ENCODE peak calls at places on chromosomes 16 and 17, in five cellular contexts. R is left lung, H is fibroblast of villous mesenchyme, Y is esophagus squamous epithelium, K is astrocyte of the cerebellum. C is an unnamed sample.

GRCh38 chr16:9775994-9776393 is 406.2 kb downstream of the GRIN2A start:
- DNase-seq in R (no peak), H (no peak), Y (no peak), K (no peak), C (no peak)

GRCh38 chr16:30335598-30336474 is 19.3 kb downstream of the CD2BP2 start:
- DNase-seq in R (no peak), H (peak; percentile 47), Y (no peak), K (no peak), C (peak; percentile 37)

GRCh38 chr17:68296217-68297140 is 5.2 kb downstream of the ARSG start:
- DNase-seq in R (no peak), H (no peak), Y (no peak), K (no peak), C (no peak)

GRCh38 chr17:36501351-36501750 is 14.9 kb downstream of the ZNHIT3 start:
- DNase-seq in R (no peak), H (no peak), Y (no peak), K (no peak), C (no peak)

GRCh38 chr16:29745853-29746345 is at the start of gene C16orf54:
- DNase-seq in R (peak; percentile 96), H (no peak), Y (peak; percentile 51), K (no peak), C (no peak)

GRCh38 chr17:42679492-42680330 is 1.9 kb downstream of the CCR10 start:
- DNase-seq in R (peak; percentile 96), H (peak; percentile 82), Y (no peak), K (no peak), C (peak; percentile 78)

GRCh38 chr17:78448356-78448993 is 70.0 kb downstream of the PGS1 start:
- DNase-seq in R (no peak), H (no peak), Y (no peak), K (no peak), C (no peak)

GRCh38 chr17:59093702-59094231 is 12.9 kb downstream of the TRIM37 start:
- DNase-seq in R (no peak), H (peak; percentile 99), Y (no peak), K (peak; percentile 84), C (peak; percentile 98)

GRCh38 chr16:68416057-68417046 is 32.0 kb downstream of the SMPD3 start:
- DNase-seq in R (no peak), H (no peak), Y (no peak), K (no peak), C (no peak)

GRCh38 chr16:11576427-11577289 is 10.1 kb downstream of the LITAF start:
- DNase-seq in R (peak; percentile 35), H (no peak), Y (no peak), K (no peak), C (no peak)

GRCh38 chr17:42517516-42517915 is 18.5 kb upstream of the NAGLU start:
- DNase-seq in R (peak; percentile 93), H (peak; percentile 90), Y (no peak), K (peak; percentile 63), C (peak; percentile 97)

GRCh38 chr17:19457046-19457445 is 46.0 kb downstream of the RNF112 start:
- DNase-seq in R (no peak), H (no peak), Y (no peak), K (no peak), C (no peak)

GRCh38 chr16:71421911-71422310 is 19.9 kb downstream of the TLE7 start:
- DNase-seq in R (peak; percentile 14), H (peak; percentile 7), Y (no peak), K (no peak), C (peak; percentile 19)

GRCh38 chr17:12395733-12396354 is 269.8 kb upstream of the MYOCD start:
- DNase-seq in R (no peak), H (peak; percentile 39), Y (no peak), K (no peak), C (peak; percentile 9)

GRCh38 chr17:29155235-29155965 is 24.8 kb downstream of the MYO18A start:
- DNase-seq in R (peak; percentile 86), H (peak; percentile 55), Y (no peak), K (no peak), C (peak; percentile 48)

GRCh38 chr17:9611557-9611956 is 33.8 kb upstream of the USP43 start:
- DNase-seq in R (no peak), H (no peak), Y (no peak), K (no peak), C (no peak)

GRCh38 chr17:50264263-50265113 is 9.8 kb upstream of the TMEM92 start:
- DNase-seq in R (no peak), H (no peak), Y (no peak), K (no peak), C (no peak)

GRCh38 chr17:4232168-4232813 is 31.5 kb downstream of the ANKFY1 start:
- DNase-seq in R (no peak), H (peak; percentile 81), Y (no peak), K (peak; percentile 42), C (peak; percentile 64)

GRCh38 chr16:28304214-28304613 is 11.9 kb downstream of the SBK1 start:
- DNase-seq in R (no peak), H (peak; percentile 58), Y (no peak), K (no peak), C (peak; percentile 54)

GRCh38 chr16:12455287-12455798 is 348.3 kb downstream of the CPPED1 start:
- DNase-seq in R (peak; percentile 92), H (peak; percentile 43), Y (no peak), K (peak; percentile 28), C (peak; percentile 61)

GRCh38 chr17:18246880-18247612 is 11.5 kb downstream of the FLII start:
- DNase-seq in R (no peak), H (peak; percentile 32), Y (no peak), K (no peak), C (peak; percentile 40)

GRCh38 chr16:31083081-31083480 is 5.7 kb downstream of the PRSS53 start:
- DNase-seq in R (no peak), H (no peak), Y (no peak), K (no peak), C (no peak)

GRCh38 chr17:4045477-4045876 is 81.2 kb upstream of the ATP2A3 start:
- DNase-seq in R (no peak), H (no peak), Y (no peak), K (no peak), C (no peak)

GRCh38 chr17:31586946-31587345 is 195.5 kb downstream of the RAB11FIP4 start:
- DNase-seq in R (no peak), H (peak; percentile 38), Y (no peak), K (no peak), C (peak; percentile 56)

GRCh38 chr16:68448360-68448970 is at the start of gene SMPD3:
- DNase-seq in R (peak; percentile 97), H (peak; percentile 99), Y (peak; percentile 89), K (peak; percentile 99), C (peak; percentile 99)

GRCh38 chr17:34012709-34013375 is 242.2 kb upstream of the CCL2 start:
- DNase-seq in R (no peak), H (no peak), Y (no peak), K (no peak), C (no peak)

GRCh38 chr16:58449768-58450167 is 50.2 kb upstream of the NDRG4 start:
- DNase-seq in R (no peak), H (no peak), Y (no peak), K (no peak), C (no peak)

GRCh38 chr17:10210151-10210574 is 11.8 kb upstream of the GAS7 start:
- DNase-seq in R (no peak), H (peak; percentile 97), Y (no peak), K (peak; percentile 29), C (no peak)

GRCh38 chr16:3501783-3502400 is 1.1 kb downstream of the CLUAP1 start:
- DNase-seq in R (no peak), H (no peak), Y (no peak), K (no peak), C (no peak)

GRCh38 chr17:78781339-78782304 is at the start of gene CYTH1:
- DNase-seq in R (peak; percentile 93), H (peak; percentile 29), Y (no peak), K (no peak), C (peak; percentile 16)

GRCh38 chr16:12646490-12647274 is 157.0 kb downstream of the CPPED1 start:
- DNase-seq in R (no peak), H (peak; percentile 42), Y (no peak), K (no peak), C (peak; percentile 6)

GRCh38 chr17:7614422-7615264 is at the start of gene FXR2:
- DNase-seq in R (peak; percentile 99), H (peak; percentile 100), Y (peak; percentile 96), K (peak; percentile 99), C (peak; percentile 100)
- H3K4me3 ChIP-seq in R (peak within 1 kb of the TSS; percentile 67), H (peak within 1 kb of the TSS; percentile 88), Y (peak within 1 kb of the TSS; percentile 82), K (peak within 1 kb of the TSS; percentile 90), C (peak within 1 kb of the TSS; percentile 83)

DNA sequence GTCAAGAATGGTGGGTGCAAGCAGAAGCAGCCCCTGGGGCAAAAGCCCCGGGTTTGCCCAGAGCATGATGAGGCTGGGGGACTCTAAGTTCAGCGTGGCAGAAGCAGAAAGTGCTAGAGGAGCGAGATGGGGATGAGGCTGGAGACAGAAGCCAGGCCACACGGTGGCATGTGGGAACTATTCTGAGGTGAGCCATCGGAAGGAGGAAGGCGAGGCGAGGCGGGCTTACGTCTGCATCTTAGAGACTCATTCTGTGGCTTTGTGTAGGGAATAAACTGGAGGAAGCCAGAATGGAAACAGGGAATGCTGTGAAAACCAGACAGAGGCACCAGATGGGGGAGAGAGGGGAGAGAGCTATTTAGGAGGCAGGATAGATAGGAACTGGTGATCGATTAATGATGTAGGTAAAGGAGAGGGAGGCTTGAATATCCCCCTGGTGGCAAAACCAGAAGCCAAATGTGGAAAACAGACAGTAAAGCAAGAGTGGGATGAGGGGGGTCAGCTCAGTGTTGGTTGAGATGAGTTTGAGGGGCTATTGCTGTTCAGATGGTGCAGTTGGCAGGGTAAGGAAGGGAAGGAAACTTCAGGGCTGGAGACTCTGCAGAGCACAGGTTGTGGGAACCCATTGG is 3.1 kb upstream of the TNFSF13 start:
- DNase-seq in R (no peak), H (no peak), Y (no peak), K (no peak), C (no peak)
- TF ChIP-seq CTCF in R (no peak), H (peak; percentile 19), Y (no peak), K (no peak), C (peak; percentile 5)

GRCh38 chr17:14304876-14305636 is 4.2 kb downstream of the HS3ST3B1 start:
- DNase-seq in R (no peak), H (no peak), Y (no peak), K (no peak), C (peak; percentile 48)

GRCh38 chr17:14307560-14308024 is 6.7 kb downstream of the HS3ST3B1 start:
- DNase-seq in R (no peak), H (peak; percentile 51), Y (no peak), K (no peak), C (no peak)

GRCh38 chr17:14305785-14306496 is 5.1 kb downstream of the HS3ST3B1 start:
- DNase-seq in R (no peak), H (no peak), Y (no peak), K (no peak), C (no peak)

GRCh38 chr17:14308636-14308964 is 7.7 kb downstream of the HS3ST3B1 start:
- DNase-seq in R (no peak), H (no peak), Y (no peak), K (no peak), C (no peak)

DNA sequence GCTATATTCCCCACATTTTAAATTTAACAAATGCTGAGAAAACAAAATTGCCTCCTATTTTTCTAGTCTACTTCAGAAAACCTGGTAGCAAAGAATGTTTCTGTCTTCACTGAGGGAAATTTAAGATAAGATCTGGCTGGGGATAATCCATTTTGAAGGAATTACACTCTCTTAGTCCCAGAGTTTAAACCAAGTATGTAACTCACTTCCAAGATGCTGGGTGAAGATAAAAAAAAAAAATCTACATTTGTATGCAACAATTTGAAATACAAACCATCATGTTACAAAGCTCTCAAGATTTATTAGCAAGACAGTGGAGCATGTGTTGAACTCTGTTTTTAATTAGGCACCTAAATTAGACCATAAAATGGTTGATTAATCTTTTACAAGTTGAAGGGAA is 5.7 kb downstream of the HS3ST3B1 start:
- DNase-seq in R (no peak), H (no peak), Y (no peak), K (no peak), C (no peak)
- H3K4me3 ChIP-seq in R (no peak overlapping the region), H (no peak overlapping the region), Y (no peak overlapping the region), K (no peak overlapping the region), C (no peak overlapping the region)

GRCh38 chr16:88700636-88701482 is 5.3 kb downstream of the RNF166 start:
- DNase-seq in R (peak; percentile 99), H (peak; percentile 94), Y (peak; percentile 90), K (peak; percentile 37), C (peak; percentile 95)
- TF ChIP-seq CTCF in R (no peak), H (no peak), Y (no peak), K (no peak), C (no peak)